ENCODE peak calls at places on chromosomes 2 and 18, in six cellular contexts. U is heart left ventricle, B is right atrium auricular region, J is astrocyte, C is left lung, H is left ventricle myocardium inferior. X is an unnamed sample.

GRCh38 chr18:8319798-8320477 is 289.3 kb upstream of the RAB12 start:
- DNase-seq in U (no peak), B (no peak), J (peak; percentile 25), C (no peak), H (no peak), X (no peak)

GRCh38 chr2:65922794-65923193 is 490.4 kb upstream of the SPRED2 start:
- DNase-seq in U (no peak), B (peak; percentile 60), J (no peak), C (no peak), H (peak; percentile 18), X (no peak)

GRCh38 chr2:160293401-160293911 is 93.4 kb upstream of the ITGB6 start:
- DNase-seq in U (no peak), B (no peak), J (peak; percentile 92), C (peak; percentile 44), H (no peak), X (no peak)

GRCh38 chr2:76870011-76870410 is 652.2 kb downstream of the LRRTM4 start:
- DNase-seq in U (no peak), B (no peak), J (no peak), C (no peak), H (no peak), X (no peak)

GRCh38 chr2:27638709-27639108 is 9.9 kb downstream of the GPN1 start:
- DNase-seq in U (no peak), B (no peak), J (peak; percentile 94), C (no peak), H (no peak), X (no peak)

GRCh38 chr2:180125245-180125962 is 118.3 kb upstream of the CWC22 start:
- DNase-seq in U (peak; percentile 54), B (peak; percentile 69), J (peak; percentile 95), C (peak; percentile 39), H (peak; percentile 16), X (peak; percentile 13)

GRCh38 chr2:82837588-82838304 is 1621.3 kb downstream of the SUCLG1 start:
- DNase-seq in U (no peak), B (no peak), J (peak; percentile 85), C (no peak), H (no peak), X (no peak)

GRCh38 chr18:5197461-5197860 is 404 bp upstream of the AKAIN1 start:
- DNase-seq in U (no peak), B (no peak), J (no peak), C (no peak), H (no peak), X (no peak)

DNA sequence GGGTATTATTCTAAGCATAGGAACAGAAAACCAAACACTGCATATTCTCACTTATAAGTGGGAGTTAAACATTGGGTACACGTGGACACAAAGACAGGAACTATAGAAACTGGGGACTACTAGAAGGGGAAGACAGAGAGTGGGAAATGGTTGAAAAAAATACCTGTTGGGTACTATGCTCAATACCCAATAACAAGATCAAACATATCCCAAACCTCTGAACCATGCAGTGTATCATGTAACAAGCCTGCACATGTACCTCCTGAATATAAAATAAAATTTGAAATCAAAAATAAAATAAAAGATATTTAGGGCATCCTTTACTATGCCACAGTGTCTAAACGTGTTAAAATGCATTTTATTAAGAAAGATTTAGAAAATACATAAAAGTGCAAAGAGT is 221.0 kb upstream of the TFPI start:
- DNase-seq in U (no peak), B (no peak), J (no peak), C (no peak), H (no peak), X (no peak)
- TF ChIP-seq CTCF in U (no peak), B (no peak), J (no peak), C (no peak), H (no peak), X (no peak)

DNA sequence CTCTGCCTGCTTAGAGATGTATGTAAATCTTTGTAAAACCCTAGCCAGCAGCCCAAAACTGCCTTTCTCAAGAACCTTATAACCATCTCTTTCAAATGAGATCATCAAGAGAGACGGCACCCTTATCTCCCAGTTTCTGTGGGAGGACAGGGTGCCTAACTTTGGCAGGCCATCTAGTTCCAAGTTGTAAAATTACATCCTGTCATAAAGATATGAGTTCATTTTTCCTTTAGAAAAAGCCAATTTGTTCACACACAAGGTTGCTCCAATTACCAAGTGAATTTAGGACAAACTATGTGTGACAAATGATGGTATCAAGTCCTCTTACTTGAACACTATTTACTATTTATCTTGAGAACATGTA is 65.3 kb downstream of the MEMO1 start:
- DNase-seq in U (no peak), B (no peak), J (peak; percentile 35), C (no peak), H (no peak), X (no peak)
- H3K4me3 ChIP-seq in U (no peak overlapping the region), B (no peak overlapping the region), J (no peak overlapping the region), C (no peak overlapping the region), H (no peak overlapping the region), X (no peak overlapping the region)

DNA sequence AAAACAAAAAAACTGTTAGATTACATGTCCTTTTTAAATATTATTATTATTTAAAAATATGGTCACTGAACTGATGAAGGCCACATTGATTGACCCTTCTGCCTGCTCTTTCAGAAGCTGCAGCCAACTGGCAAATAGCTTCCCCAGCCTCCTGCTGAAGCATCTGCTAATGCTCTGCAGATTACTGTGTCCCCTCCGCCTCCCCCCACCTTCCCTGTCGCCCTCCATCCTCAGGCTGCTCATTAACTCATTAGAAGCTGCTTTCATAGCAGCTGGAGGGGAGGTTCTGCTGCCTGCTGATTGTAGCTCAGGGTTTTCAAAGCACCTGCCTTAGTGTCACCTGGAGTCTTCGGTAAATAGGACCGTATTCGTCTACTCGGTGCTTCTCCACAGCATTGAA is 24.8 kb upstream of the LMAN1 start:
- DNase-seq in U (no peak), B (no peak), J (no peak), C (no peak), H (no peak), X (no peak)
- H3K27me3 ChIP-seq in U (no peaks in the 10 kb centered on the region), B (no peaks in the 10 kb centered on the region), J (peaks cover 11% of the 10 kb centered on the region), C (no peaks in the 10 kb centered on the region), H (peaks cover 8% of the 10 kb centered on the region), X (no peaks in the 10 kb centered on the region)

GRCh38 chr2:190178066-190178722 is 115.7 kb upstream of the MSTN start:
- DNase-seq in U (no peak), B (no peak), J (no peak), C (no peak), H (no peak), X (no peak)
- TF ChIP-seq CTCF in U (no peak), B (no peak), J (no peak), C (no peak), H (no peak), X (no peak)

GRCh38 chr18:6950641-6951040 is 167.0 kb downstream of the LAMA1 start:
- DNase-seq in U (no peak), B (no peak), J (no peak), C (no peak), H (no peak), X (no peak)
- H3K4me3 ChIP-seq in U (no peak overlapping the region), B (no peak overlapping the region), J (no peak overlapping the region), C (no peak overlapping the region), H (no peak overlapping the region), X (no peak overlapping the region)

DNA sequence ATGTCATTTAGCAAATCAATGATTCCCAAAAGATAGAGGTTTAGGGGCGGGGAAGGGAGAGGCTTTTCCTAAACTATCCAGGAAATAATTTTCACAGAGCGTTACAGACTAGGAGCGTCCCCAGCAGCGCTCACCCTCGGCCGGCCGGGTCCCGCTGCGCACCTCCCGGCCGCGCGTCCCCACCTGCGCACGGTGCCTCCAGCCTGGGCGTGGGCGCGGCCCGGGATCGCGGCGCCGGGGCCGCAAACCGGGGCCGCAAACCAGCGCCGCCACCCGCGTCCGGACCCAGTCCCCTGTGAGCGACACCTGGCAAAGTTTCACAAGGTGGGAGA is 681 bp upstream of the ZCCHC2 start:
- DNase-seq in U (no peak), B (no peak), J (no peak), C (no peak), H (no peak), X (no peak)
- H3K27me3 ChIP-seq in U (no peaks in the 10 kb centered on the region), B (no peaks in the 10 kb centered on the region), J (peaks cover 2% of the 10 kb centered on the region), C (no peaks in the 10 kb centered on the region), H (no peaks in the 10 kb centered on the region), X (no peaks in the 10 kb centered on the region)

DNA sequence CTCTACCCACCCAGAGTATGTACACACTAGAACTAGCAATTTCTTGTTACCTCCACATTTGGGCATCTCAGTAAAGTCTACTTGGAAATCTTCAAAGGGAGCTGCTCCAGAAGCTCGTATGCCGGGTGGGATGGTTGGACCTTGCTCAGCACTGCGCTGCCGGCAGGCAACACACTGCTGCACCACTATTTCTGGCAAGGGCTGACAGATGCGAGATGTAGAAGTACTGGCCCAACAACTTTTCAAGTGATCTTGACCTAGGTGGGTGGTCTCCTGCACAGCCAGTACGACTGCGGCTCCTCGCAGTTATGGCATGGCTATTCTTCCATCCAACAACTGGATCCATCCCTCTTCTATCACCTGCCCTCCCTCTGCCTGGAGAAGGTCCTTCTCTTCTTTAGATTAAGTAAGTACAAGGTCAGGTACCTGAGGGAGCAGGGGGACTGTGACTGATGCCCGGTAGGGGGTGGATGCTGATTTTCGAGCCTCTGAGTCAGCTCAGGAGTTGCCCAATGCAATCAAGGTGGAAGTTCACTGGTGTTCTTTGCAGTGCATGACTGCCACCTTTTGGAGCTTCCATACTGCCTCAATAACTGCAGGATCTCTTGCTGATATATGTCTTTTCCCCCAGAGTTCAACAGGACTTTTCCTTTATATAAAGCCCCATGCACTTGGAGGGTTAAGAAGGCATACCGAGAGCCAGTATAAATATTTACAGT is 100.4 kb upstream of the SLC1A4 start:
- DNase-seq in U (no peak), B (no peak), J (peak; percentile 49), C (no peak), H (no peak), X (no peak)
- TF ChIP-seq CTCF in U (peak; percentile 26), B (no peak), J (peak; percentile 53), C (no peak), H (peak; percentile 20), X (no peak)

GRCh38 chr2:233389601-233390125 is 35.4 kb downstream of the DGKD start:
- DNase-seq in U (no peak), B (no peak), J (no peak), C (no peak), H (no peak), X (no peak)

GRCh38 chr2:233387225-233387624 is 32.9 kb downstream of the DGKD start:
- DNase-seq in U (no peak), B (no peak), J (no peak), C (no peak), H (no peak), X (no peak)

GRCh38 chr2:233385489-233386044 is 31.3 kb downstream of the DGKD start:
- DNase-seq in U (no peak), B (no peak), J (peak; percentile 18), C (no peak), H (no peak), X (peak; percentile 64)

GRCh38 chr2:233386382-233387041 is 32.2 kb downstream of the DGKD start:
- DNase-seq in U (peak; percentile 56), B (no peak), J (peak; percentile 54), C (no peak), H (no peak), X (no peak)

DNA sequence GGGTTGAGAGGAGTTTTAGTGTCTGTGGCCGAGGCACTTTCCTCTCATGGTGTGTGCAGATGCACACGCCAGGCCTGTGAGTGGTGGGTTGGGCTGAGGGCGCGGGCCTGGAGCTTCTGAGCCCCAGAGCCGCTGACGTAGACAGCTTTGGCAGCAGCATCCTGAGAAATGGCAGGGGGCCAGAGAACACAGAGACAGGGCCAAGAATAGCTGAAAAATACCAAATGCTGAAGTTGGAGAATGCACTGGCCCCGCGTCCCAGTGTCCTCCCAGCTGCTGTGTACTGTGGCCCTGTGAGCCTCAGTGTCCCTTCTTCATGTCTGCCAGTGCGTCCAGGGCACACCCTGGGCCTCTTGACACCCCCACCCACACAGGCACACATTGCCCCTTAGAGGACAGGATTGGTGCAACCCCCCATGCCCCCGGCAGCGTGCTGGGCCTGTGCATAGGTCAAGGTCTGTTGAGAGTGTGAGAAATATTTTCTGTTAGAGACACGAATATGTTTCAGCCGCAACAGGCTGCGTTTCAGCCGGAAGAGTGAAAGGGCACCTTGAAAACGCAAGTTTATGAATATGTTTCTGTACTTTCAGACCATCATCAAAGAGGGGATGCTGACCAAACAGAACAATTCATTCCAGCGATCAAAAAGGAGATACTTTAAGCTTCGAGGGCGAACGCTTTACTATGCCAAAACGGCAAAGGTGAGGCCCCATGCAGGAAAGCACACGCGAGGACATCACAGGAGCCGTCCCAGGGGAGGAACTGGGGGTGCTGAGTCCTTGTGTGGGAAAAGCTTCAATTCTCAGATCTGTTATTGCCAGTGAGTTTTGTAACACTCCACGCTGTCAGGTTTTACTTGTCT is 33.6 kb downstream of the DGKD start:
- DNase-seq in U (peak; percentile 94), B (peak; percentile 96), J (peak; percentile 91), C (peak; percentile 88), H (peak; percentile 94), X (no peak)
- H3K4me3 ChIP-seq in U (peak overlapping the region; percentile 16), B (no peak overlapping the region), J (peak overlapping the region; percentile 31), C (no peak overlapping the region), H (peak overlapping the region; percentile 41), X (no peak overlapping the region)